ENCODE peak calls at places on chromosomes 3 and 15, in four cellular contexts. E is WTC11, O is HCT116, T is K562. P is an unnamed sample.

GRCh38 chr15:62059818-62060115 is 480 bp downstream of the VPS13C start:
- DNase-seq in E (peak), O (no peak), T (no peak), P (peak)

GRCh38 chr15:56598991-56599390 is 134.1 kb upstream of the MNS1 start:
- DNase-seq in E (no peak), O (no peak), T (no peak), P (no peak)

GRCh38 chr15:32867313-32867626 is 149.5 kb downstream of the GREM1 start:
- DNase-seq in E (no peak), O (peak), T (no peak), P (no peak)

GRCh38 chr3:38731522-38731921 is 82.0 kb upstream of the SCN5A start:
- DNase-seq in E (no peak), O (no peak), T (no peak), P (no peak)

GRCh38 chr3:59300727-59301134 is 250.9 kb upstream of the CFAP20DC start:
- DNase-seq in E (no peak), O (no peak), T (no peak), P (no peak)

GRCh38 chr3:189304465-189305341 is 132.9 kb downstream of the TPRG1 start:
- DNase-seq in E (peak), O (no peak), T (no peak), P (no peak)

GRCh38 chr3:108603689-108604088 is 14.2 kb downstream of the DZIP3 start:
- DNase-seq in E (no peak), O (no peak), T (no peak), P (no peak)

GRCh38 chr15:48554112-48554511 is 91.4 kb downstream of the FBN1 start:
- DNase-seq in E (no peak), O (no peak), T (no peak), P (no peak)

GRCh38 chr3:170320471-170321121 is 36.9 kb upstream of the SKIL start:
- DNase-seq in E (no peak), O (no peak), T (no peak), P (no peak)

GRCh38 chr3:52606373-52607085 is 70.1 kb downstream of the UQCC5 start:
- DNase-seq in E (no peak), O (peak), T (no peak), P (peak)

GRCh38 chr3:188531210-188531609 is 377.3 kb downstream of the LPP start:
- DNase-seq in E (no peak), O (no peak), T (no peak), P (peak)

GRCh38 chr3:54176106-54176505 is 53.8 kb downstream of the CACNA2D3 start:
- DNase-seq in E (no peak), O (no peak), T (no peak), P (no peak)

GRCh38 chr3:55013145-55013544 is 85.3 kb upstream of the LRTM1 start:
- DNase-seq in E (no peak), O (no peak), T (no peak), P (no peak)

GRCh38 chr3:196528639-196529233 is 13.6 kb upstream of the SMCO1 start:
- DNase-seq in E (peak), O (peak), T (peak), P (no peak)

GRCh38 chr3:8962226-8962861 is 928 bp downstream of the RAD18 start:
- DNase-seq in E (no peak), O (no peak), T (no peak), P (no peak)

GRCh38 chr3:43185656-43186375 is 79.9 kb upstream of the POMGNT2 start:
- DNase-seq in E (no peak), O (no peak), T (no peak), P (no peak)

GRCh38 chr3:79973482-79973881 is 205.7 kb upstream of the ROBO1 start:
- DNase-seq in E (no peak), O (no peak), T (no peak), P (no peak)

GRCh38 chr15:82312611-82313349 is 36.5 kb downstream of the GOLGA6L10 start:
- DNase-seq in E (no peak), O (no peak), T (no peak), P (no peak)

GRCh38 chr3:158792709-158793108 is 9.1 kb upstream of the MFSD1 start:
- DNase-seq in E (no peak), O (no peak), T (no peak), P (no peak)

GRCh38 chr15:81224232-81224631 is 27.6 kb downstream of the IL16 start:
- DNase-seq in E (no peak), O (no peak), T (no peak), P (no peak)

GRCh38 chr15:83656192-83656591 is 2.3 kb downstream of the ADAMTSL3 start:
- DNase-seq in E (no peak), O (no peak), T (no peak), P (peak)

GRCh38 chr15:83656943-83657528 is 3.1 kb downstream of the ADAMTSL3 start:
- DNase-seq in E (no peak), O (no peak), T (no peak), P (peak)

GRCh38 chr15:83657549-83657948 is 3.6 kb downstream of the ADAMTSL3 start:
- DNase-seq in E (peak), O (peak), T (peak), P (no peak)

GRCh38 chr15:83658406-83658805 is 4.5 kb downstream of the ADAMTSL3 start:
- DNase-seq in E (no peak), O (no peak), T (no peak), P (no peak)

DNA sequence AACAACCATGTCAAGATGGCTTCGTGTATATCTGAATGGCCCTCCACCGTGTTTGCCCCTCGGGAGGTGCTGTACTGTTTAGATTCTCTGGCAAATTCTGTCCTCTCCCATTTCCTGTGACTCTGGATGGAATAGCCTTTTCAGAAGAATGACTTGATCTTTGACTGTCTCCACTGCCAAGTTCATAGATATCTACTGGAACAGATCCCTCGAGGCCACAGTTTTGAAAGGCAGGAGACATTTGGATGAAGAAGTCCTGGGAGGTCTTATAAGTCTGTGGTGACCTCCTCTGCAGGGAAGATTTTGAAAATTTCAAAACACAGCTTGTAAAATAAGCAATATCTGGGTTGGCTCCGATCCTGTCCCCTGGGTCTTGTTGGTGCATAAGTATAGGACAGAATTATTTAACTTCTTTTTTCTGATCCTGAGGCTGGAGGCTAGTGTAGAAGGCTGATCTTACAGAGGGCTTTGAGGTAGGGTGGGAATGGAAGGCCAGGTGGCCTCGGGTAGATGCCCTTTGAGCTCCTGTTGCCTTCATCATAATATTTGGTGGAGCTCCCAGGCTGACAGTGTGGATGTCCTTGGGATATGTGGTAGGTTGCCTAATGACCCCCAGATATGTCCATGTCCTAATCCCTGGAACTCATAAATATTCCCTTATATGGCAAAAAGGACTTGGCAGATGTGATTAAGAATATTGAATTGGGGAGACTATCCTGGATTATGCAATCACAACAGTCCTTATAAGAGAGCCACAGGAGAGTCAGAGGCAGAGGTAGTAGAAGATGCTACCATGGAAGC is 5.3 kb downstream of the ADAMTSL3 start:
- DNase-seq in E (no peak), O (no peak), T (no peak), P (peak)
- TF ChIP-seq ATF3 in E (no peak), O (no peak), T (no peak), P (no peak)

GRCh38 chr3:165742351-165742750 is 94.9 kb downstream of the BCHE start:
- DNase-seq in E (no peak), O (no peak), T (no peak), P (no peak)
- TF ChIP-seq ATF3 in E (no peak), O (no peak), T (no peak), P (no peak)

DNA sequence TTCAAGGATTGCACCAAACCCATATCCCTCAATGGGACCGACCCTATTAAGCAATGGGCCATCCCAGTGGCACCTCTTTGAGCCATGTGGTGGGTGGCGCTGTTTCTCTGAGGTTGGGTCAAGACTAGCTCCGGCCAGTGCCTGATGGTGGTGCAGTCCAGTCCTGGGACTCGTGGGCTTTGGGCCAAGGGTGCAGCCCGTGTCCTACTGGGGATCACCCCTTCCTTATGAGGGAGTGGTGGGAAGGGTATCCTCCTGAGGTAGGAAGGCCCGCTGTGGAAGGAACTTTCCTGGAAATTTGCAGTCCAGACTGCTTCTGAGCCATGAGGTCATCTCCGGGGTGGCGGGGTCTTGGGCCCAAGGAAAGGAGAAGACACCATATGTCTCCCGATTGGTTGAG is 231.6 kb downstream of the SNRPN start:
- DNase-seq in E (no peak), O (no peak), T (no peak), P (no peak)
- TF ChIP-seq ATF3 in E (no peak), O (no peak), T (no peak), P (no peak)

DNA sequence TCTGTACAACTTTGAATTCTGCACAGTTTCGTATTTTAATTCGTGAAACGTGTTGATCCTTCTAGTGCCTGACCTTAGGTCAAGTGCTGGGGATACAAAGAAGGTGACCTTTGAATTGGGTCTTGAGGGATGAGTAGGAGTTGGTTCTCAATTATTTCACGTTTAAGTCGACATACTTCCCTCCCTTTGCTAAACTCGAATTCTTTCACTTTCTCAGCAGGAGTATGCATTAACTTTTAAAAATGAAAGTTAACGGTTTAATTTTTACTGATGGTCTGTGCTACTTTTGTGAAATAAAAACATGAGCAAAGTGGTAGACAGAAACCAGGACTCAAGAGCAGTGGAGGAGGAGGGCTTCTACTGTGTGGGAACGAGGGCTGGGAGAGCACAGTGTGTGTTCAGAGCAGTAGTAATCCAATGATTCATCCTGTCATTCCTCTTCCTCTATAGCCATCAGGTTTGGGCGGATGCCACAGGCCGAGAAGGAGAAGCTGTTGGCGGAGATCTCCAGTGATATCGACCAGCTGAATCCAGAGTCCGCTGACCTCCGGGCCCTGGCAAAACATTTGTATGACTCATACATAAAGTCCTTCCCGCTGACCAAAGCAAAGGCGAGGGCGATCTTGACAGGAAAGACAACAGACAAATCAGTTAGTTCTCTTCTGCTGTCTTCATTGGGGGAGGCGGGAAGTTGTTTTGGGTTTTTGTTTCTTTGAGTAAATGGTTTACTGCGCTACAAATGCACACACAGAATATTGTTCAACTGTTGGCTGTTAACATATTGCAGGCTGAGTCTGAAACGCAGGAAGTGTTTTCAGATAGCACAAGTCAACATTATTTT is 78.6 kb upstream of the TSEN2 start:
- DNase-seq in E (no peak), O (peak), T (peak), P (peak)
- TF ChIP-seq ATF3 in E (no peak), O (no peak), T (peak), P (peak)

GRCh38 chr15:94987085-94987484 is 755.7 kb downstream of the MCTP2 start:
- DNase-seq in E (no peak), O (no peak), T (no peak), P (no peak)

GRCh38 chr15:94984886-94985285 is 753.5 kb downstream of the MCTP2 start:
- DNase-seq in E (no peak), O (no peak), T (no peak), P (no peak)
- TF ChIP-seq ATF3 in E (no peak), O (no peak), T (no peak), P (no peak)